ENCODE peak calls at places on chromosomes 3 and 15, in five cellular contexts. R, H, D, Q and G are unnamed samples.

GRCh38 chr3:57164606-57165573 is at the start of gene IL17RD:
- DNase-seq in R (peak), H (peak), D (peak), Q (peak), G (peak)

GRCh38 chr3:901953-902778 is 190.7 kb upstream of the CNTN6 start:
- DNase-seq in R (no peak), H (no peak), D (no peak), Q (no peak), G (no peak)

GRCh38 chr3:152402698-152403456 is 134.1 kb downstream of the MBNL1 start:
- DNase-seq in R (no peak), H (no peak), D (no peak), Q (peak), G (no peak)

GRCh38 chr3:42704136-42704841 is 1.7 kb upstream of the HHATL start:
- DNase-seq in R (peak), H (no peak), D (no peak), Q (no peak), G (no peak)

GRCh38 chr3:79030157-79030556 is 737.6 kb downstream of the ROBO1 start:
- DNase-seq in R (no peak), H (no peak), D (no peak), Q (no peak), G (no peak)

GRCh38 chr15:75704618-75705017 is 8.0 kb downstream of the CSPG4 start:
- DNase-seq in R (no peak), H (no peak), D (no peak), Q (no peak), G (no peak)

GRCh38 chr3:135055449-135055848 is 260.4 kb downstream of the EPHB1 start:
- DNase-seq in R (no peak), H (no peak), D (no peak), Q (no peak), G (no peak)

GRCh38 chr3:69370945-69371301 is 15.0 kb downstream of the FRMD4B start:
- DNase-seq in R (no peak), H (no peak), D (no peak), Q (no peak), G (no peak)

GRCh38 chr3:57110214-57110613 is 49.8 kb downstream of the SPATA12 start:
- DNase-seq in R (no peak), H (no peak), D (no peak), Q (no peak), G (no peak)

GRCh38 chr3:177197934-177198484 is 727 bp upstream of the TBL1XR1 start:
- DNase-seq in R (peak), H (no peak), D (no peak), Q (no peak), G (no peak)

GRCh38 chr15:67777071-67777470 is 48.2 kb upstream of the SKOR1 start:
- DNase-seq in R (no peak), H (no peak), D (no peak), Q (no peak), G (no peak)

GRCh38 chr3:17195192-17195611 is 310.4 kb downstream of the PLCL2 start:
- DNase-seq in R (peak), H (peak), D (peak), Q (peak), G (no peak)

GRCh38 chr3:61650276-61650675 is 88.9 kb downstream of the PTPRG start:
- DNase-seq in R (no peak), H (peak), D (no peak), Q (peak), G (no peak)

GRCh38 chr15:92059036-92059970 is 205.8 kb downstream of the SLCO3A1 start:
- DNase-seq in R (no peak), H (no peak), D (no peak), Q (no peak), G (no peak)

GRCh38 chr15:48638966-48639365 is 6.5 kb downstream of the FBN1 start:
- DNase-seq in R (no peak), H (no peak), D (no peak), Q (no peak), G (no peak)

GRCh38 chr3:197494366-197495058 is 61.3 kb downstream of the BDH1 start:
- DNase-seq in R (no peak), H (no peak), D (no peak), Q (no peak), G (no peak)

GRCh38 chr3:77038468-77038927 is 1.4 kb upstream of the ROBO2 start:
- DNase-seq in R (peak), H (peak), D (peak), Q (peak), G (peak)

GRCh38 chr15:78127882-78128281 is 3.4 kb downstream of the CIB2 start:
- DNase-seq in R (no peak), H (no peak), D (no peak), Q (no peak), G (no peak)

GRCh38 chr3:64242435-64242834 is 17.2 kb upstream of the PRICKLE2 start:
- DNase-seq in R (no peak), H (no peak), D (no peak), Q (no peak), G (no peak)

GRCh38 chr3:81550415-81550814 is 211.0 kb downstream of the GBE1 start:
- DNase-seq in R (no peak), H (no peak), D (no peak), Q (peak), G (no peak)

GRCh38 chr3:34363871-34364270 is 565.4 kb downstream of the PDCD6IP start:
- DNase-seq in R (no peak), H (no peak), D (no peak), Q (no peak), G (no peak)

GRCh38 chr15:65638681-65639089 is 16.9 kb downstream of the SLC24A1 start:
- DNase-seq in R (no peak), H (peak), D (peak), Q (peak), G (no peak)

GRCh38 chr15:86382341-86382740 is 302.7 kb downstream of the AGBL1 start:
- DNase-seq in R (no peak), H (no peak), D (no peak), Q (no peak), G (no peak)

GRCh38 chr3:85183390-85183789 is 224.6 kb downstream of the CADM2 start:
- DNase-seq in R (no peak), H (no peak), D (no peak), Q (no peak), G (no peak)

GRCh38 chr3:126261037-126261436 is 80.7 kb upstream of the ALDH1L1 start:
- DNase-seq in R (no peak), H (peak), D (no peak), Q (peak), G (no peak)